ENCODE peak calls at places on chromosome 13, in eight cellular contexts. L is mammary epithelial cell, S is bronchial epithelial cell, A is keratinocyte, C is cardiac muscle cell, Q is brain microvascular endothelial cell, F is AG04450, P is hepatocyte. Z is an unnamed sample. For H3K27me3, the result is how much of the 10 kb centered on the place peaks cover.

GRCh38 chr13:75790198-75790970 is 154.3 kb downstream of the LMO7 start:
- DNase-seq in L (no peak), S (no peak), A (no peak), C (no peak), Q (no peak), F (no peak), P (no peak), Z (no peak)

GRCh38 chr13:50989476-50989875 is 79.9 kb downstream of the RNASEH2B start:
- DNase-seq in L (no peak), S (no peak), A (no peak), C (peak), Q (no peak), F (no peak), P (peak), Z (no peak)

GRCh38 chr13:46386426-46386995 is 541 bp downstream of the RUBCNL start:
- DNase-seq in L (no peak), S (no peak), A (no peak), C (peak), Q (no peak), F (no peak), P (no peak), Z (no peak)

GRCh38 chr13:42001580-42001979 is 40.7 kb upstream of the VWA8 start:
- DNase-seq in L (peak), S (peak), A (no peak), C (peak), Q (peak), F (peak), P (peak), Z (peak)

GRCh38 chr13:23621316-23621645 is 51.1 kb downstream of the TNFRSF19 start:
- DNase-seq in L (peak), S (peak), A (peak), C (no peak), Q (peak), F (peak), P (peak), Z (peak)

GRCh38 chr13:93004919-93005318 is 221.7 kb upstream of the GPC6 start:
- DNase-seq in L (peak), S (peak), A (no peak), C (no peak), Q (peak), F (no peak), P (no peak), Z (no peak)

GRCh38 chr13:113315992-113316391 is 19.0 kb downstream of the LAMP1 start:
- DNase-seq in L (no peak), S (no peak), A (no peak), C (no peak), Q (no peak), F (no peak), P (no peak), Z (no peak)

GRCh38 chr13:46992383-46992952 is 95.6 kb upstream of the HTR2A start:
- DNase-seq in L (peak), S (peak), A (no peak), C (peak), Q (peak), F (no peak), P (no peak), Z (no peak)

GRCh38 chr13:113049981-113050380 is 55.6 kb upstream of the F7 start:
- DNase-seq in L (no peak), S (no peak), A (no peak), C (no peak), Q (no peak), F (no peak), P (no peak), Z (no peak)

GRCh38 chr13:114146629-114147028 is 14.2 kb upstream of the RASA3 start:
- DNase-seq in L (no peak), S (no peak), A (no peak), C (peak), Q (no peak), F (no peak), P (no peak), Z (no peak)

GRCh38 chr13:45511310-45512147 is 46.8 kb downstream of the COG3 start:
- DNase-seq in L (peak), S (peak), A (peak), C (peak), Q (peak), F (peak), P (peak), Z (peak)

GRCh38 chr13:112973577-112973951 is 4.5 kb downstream of the MCF2L start:
- DNase-seq in L (no peak), S (no peak), A (no peak), C (no peak), Q (no peak), F (no peak), P (no peak), Z (no peak)

GRCh38 chr13:86601351-86601750 is 802.1 kb upstream of the SLITRK6 start:
- DNase-seq in L (no peak), S (peak), A (no peak), C (no peak), Q (no peak), F (no peak), P (no peak), Z (no peak)

GRCh38 chr13:73693215-73693614 is 441.0 kb downstream of the KLF12 start:
- DNase-seq in L (no peak), S (no peak), A (no peak), C (no peak), Q (no peak), F (no peak), P (no peak), Z (no peak)

GRCh38 chr13:27131202-27131623 is 40.4 kb downstream of the USP12 start:
- DNase-seq in L (peak), S (peak), A (peak), C (no peak), Q (no peak), F (no peak), P (peak), Z (no peak)

GRCh38 chr13:108924154-108924940 is 294.9 kb downstream of the MYO16 start:
- DNase-seq in L (peak), S (peak), A (no peak), C (no peak), Q (peak), F (peak), P (no peak), Z (no peak)

GRCh38 chr13:99442273-99442895 is 58.9 kb upstream of the TM9SF2 start:
- DNase-seq in L (peak), S (peak), A (no peak), C (peak), Q (peak), F (no peak), P (peak), Z (no peak)

GRCh38 chr13:80093888-80094287 is 247.0 kb downstream of the SPRY2 start:
- DNase-seq in L (no peak), S (no peak), A (no peak), C (no peak), Q (no peak), F (no peak), P (no peak), Z (no peak)

GRCh38 chr13:76723551-76724232 is 162.5 kb downstream of the KCTD12 start:
- DNase-seq in L (peak), S (peak), A (no peak), C (no peak), Q (peak), F (peak), P (peak), Z (peak)

GRCh38 chr13:30312859-30313258 is 5.5 kb upstream of the KATNAL1 start:
- DNase-seq in L (no peak), S (no peak), A (no peak), C (no peak), Q (no peak), F (no peak), P (no peak), Z (no peak)

GRCh38 chr13:46181799-46182490 is at the start of gene LCP1:
- DNase-seq in L (peak), S (no peak), A (no peak), C (no peak), Q (no peak), F (no peak), P (peak), Z (no peak)

GRCh38 chr13:75876371-75877050 is 240.4 kb downstream of the LMO7 start:
- DNase-seq in L (peak), S (peak), A (peak), C (peak), Q (peak), F (peak), P (peak), Z (no peak)

GRCh38 chr13:42539670-42540069 is 34.3 kb upstream of the TNFSF11 start:
- DNase-seq in L (peak), S (peak), A (no peak), C (no peak), Q (peak), F (no peak), P (no peak), Z (no peak)

GRCh38 chr13:42086582-42086981 is 38.1 kb downstream of the DGKH start:
- DNase-seq in L (no peak), S (no peak), A (no peak), C (no peak), Q (no peak), F (no peak), P (no peak), Z (no peak)

GRCh38 chr13:94239135-94239534 is 240.3 kb downstream of the DCT start:
- DNase-seq in L (peak), S (peak), A (no peak), C (no peak), Q (peak), F (peak), P (no peak), Z (peak)

DNA sequence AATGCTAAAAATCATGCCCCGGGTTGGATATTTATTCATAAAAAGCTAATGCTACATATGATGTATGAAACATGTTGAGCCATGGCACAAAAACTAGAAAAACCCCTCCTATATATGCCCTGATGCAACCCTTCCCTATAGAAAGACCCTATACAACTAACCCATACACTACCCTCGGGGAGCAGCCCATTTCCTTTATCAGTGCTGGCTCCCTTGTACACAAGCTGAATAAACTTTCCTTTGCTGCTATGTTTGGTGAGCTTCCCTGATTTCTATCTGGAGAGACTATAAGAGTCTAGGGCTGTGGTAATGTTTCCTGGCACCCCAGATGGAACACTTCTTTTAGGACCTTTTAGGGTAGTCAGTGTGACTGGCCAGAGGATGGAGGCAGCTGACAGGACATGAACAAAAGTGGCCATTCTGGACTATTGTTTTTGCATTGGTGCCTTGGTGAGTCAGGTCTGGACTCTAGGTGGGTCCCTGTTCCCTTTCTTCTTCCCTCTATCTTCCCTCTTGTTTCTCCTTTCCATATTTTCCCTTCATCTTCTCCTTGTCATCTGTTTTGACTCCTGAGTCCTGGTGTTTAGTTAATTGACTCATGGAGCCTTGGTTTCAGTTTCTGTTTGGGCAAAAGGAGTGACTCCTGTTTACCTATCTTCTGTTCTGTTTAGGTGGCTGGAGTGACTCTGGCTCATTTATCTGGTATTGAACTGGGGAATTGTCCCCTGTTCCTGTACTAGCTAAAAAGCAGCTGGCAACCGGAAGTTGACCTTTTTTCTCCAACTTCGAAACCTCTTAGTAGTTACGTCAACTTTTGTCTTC is 1321.8 kb upstream of the PCDH9 start:
- DNase-seq in L (no peak), S (no peak), A (no peak), C (no peak), Q (no peak), F (no peak), P (no peak), Z (no peak)
- H3K4me3 ChIP-seq in L (no peak), S (no peak), A (no peak), C (no peak), Q (no peak), F (no peak), P (no peak), Z (no peak)

DNA sequence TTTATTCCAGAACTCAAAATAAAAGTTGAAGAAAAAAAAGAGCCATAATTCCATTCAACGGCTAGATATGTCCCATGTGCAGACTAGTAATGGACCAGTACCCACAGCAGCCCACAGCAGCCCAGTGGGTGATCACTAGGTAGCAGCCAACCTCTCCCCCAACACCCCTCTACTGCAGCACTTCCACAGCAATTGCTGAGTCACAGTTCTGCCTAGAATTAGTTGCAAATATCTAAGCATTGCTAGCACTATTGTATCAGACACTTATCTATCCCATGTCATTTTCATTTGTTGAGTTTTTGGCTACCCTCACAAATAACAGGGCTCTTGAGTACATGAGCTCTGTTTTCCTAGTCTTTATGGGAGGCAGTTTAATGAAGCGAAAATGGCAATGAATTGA is 258.7 kb downstream of the RAP2A start:
- DNase-seq in L (no peak), S (no peak), A (no peak), C (no peak), Q (no peak), F (no peak), P (no peak), Z (no peak)
- H3K27me3 ChIP-seq in L (under half), S (under half), A (under half), C (under half), Q (under half), F (under half), P (under half), Z (under half)

GRCh38 chr13:24660023-24660806 is 20.0 kb upstream of the ATP12A start:
- DNase-seq in L (no peak), S (no peak), A (no peak), C (no peak), Q (no peak), F (no peak), P (no peak), Z (no peak)
- H3K4me3 ChIP-seq in L (no peak), S (no peak), A (no peak), C (no peak), Q (no peak), F (no peak), P (no peak), Z (no peak)

GRCh38 chr13:111139874-111140561 is 24.9 kb downstream of the ARHGEF7 start:
- DNase-seq in L (no peak), S (no peak), A (no peak), C (no peak), Q (no peak), F (no peak), P (no peak), Z (no peak)

GRCh38 chr13:111140562-111141105 is 25.5 kb downstream of the ARHGEF7 start:
- DNase-seq in L (no peak), S (no peak), A (no peak), C (no peak), Q (no peak), F (no peak), P (no peak), Z (no peak)

GRCh38 chr13:111145071-111145470 is 30.0 kb downstream of the ARHGEF7 start:
- DNase-seq in L (no peak), S (no peak), A (no peak), C (no peak), Q (no peak), F (no peak), P (no peak), Z (no peak)

GRCh38 chr13:111143875-111144540 is 28.9 kb downstream of the ARHGEF7 start:
- DNase-seq in L (no peak), S (peak), A (no peak), C (no peak), Q (no peak), F (no peak), P (no peak), Z (no peak)

DNA sequence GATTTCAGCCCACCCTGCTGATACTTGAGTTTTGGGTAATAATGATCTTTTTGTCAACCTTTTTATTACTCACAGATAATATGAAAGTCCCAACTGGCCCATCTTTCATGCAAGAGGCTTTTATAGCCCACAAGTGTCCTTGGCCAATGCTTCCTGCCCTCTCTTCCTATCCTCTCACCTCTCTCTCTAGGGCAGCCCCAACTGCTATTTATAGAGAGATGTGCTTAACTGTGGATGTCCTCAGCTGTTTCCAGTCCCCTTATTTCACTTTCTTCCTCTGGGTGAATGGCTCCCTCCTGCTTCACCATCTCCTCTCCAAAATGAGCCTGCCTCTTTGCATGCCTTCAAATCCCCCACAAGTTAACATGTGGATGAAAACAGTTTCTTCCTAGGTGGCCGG is 27.4 kb downstream of the ARHGEF7 start:
- DNase-seq in L (no peak), S (no peak), A (no peak), C (no peak), Q (no peak), F (no peak), P (no peak), Z (no peak)
- H3K27me3 ChIP-seq in L (under half), S (under half), A (under half), C (half or more), Q (under half), F (under half), P (under half), Z (under half)

Z was measured in BJ.